ENCODE peak calls at places on chromosomes 13 and 19, in nine cellular contexts. O is left colon; H is stimulated activated CD4-positive, alpha-beta T cell treated with anti-CD3 and anti-CD28 coated beads, Interleukin-4, amount 100 ng/mL, for 48 hours; G is activated effector memory CD4-positive, alpha-beta T cell treated with Interleukin-2 at 50 U/mL for 16 hours; K is T-helper 9 cell; D is T-helper 17 cell; V is choroid plexus epithelial cell; C is RPMI7951; X is AG04449. Q is an unnamed sample.
A peak's percentile ranks its signal among the peaks of the same experiment; 100 is the strongest.

GRCh38 chr19:39401549-39402416 is 4.9 kb upstream of the ZFP36 start:
- DNase-seq in O (peak; percentile 91), H (peak; percentile 69), G (peak; percentile 82), K (peak; percentile 83), D (peak; percentile 74), V (peak; percentile 83), C (peak; percentile 30), X (no peak), Q (no peak)

GRCh38 chr13:45167611-45168554 is 33.0 kb downstream of the KCTD4 start:
- DNase-seq in O (peak; percentile 74), H (no peak), G (no peak), K (no peak), D (no peak), V (peak; percentile 16), C (peak; percentile 49), X (no peak), Q (no peak)

GRCh38 chr19:55519461-55520311 is 17.2 kb downstream of the SBK2 start:
- DNase-seq in O (no peak), H (no peak), G (no peak), K (no peak), D (no peak), V (peak; percentile 67), C (peak; percentile 63), X (peak; percentile 71), Q (no peak)

GRCh38 chr13:27076411-27076810 is 95.2 kb downstream of the USP12 start:
- DNase-seq in O (no peak), H (no peak), G (no peak), K (no peak), D (no peak), V (peak; percentile 58), C (no peak), X (no peak), Q (no peak)

GRCh38 chr13:113470073-113470472 is 16.8 kb upstream of the ADPRHL1 start:
- DNase-seq in O (no peak), H (no peak), G (no peak), K (no peak), D (no peak), V (no peak), C (no peak), X (no peak), Q (no peak)

GRCh38 chr19:12581100-12581499 is 29.5 kb downstream of the ZNF490 start:
- DNase-seq in O (no peak), H (no peak), G (no peak), K (no peak), D (no peak), V (no peak), C (no peak), X (no peak), Q (no peak)

GRCh38 chr13:84405286-84405685 is 523.0 kb upstream of the SLITRK1 start:
- DNase-seq in O (no peak), H (no peak), G (no peak), K (no peak), D (no peak), V (peak; percentile 56), C (peak; percentile 1), X (no peak), Q (no peak)

GRCh38 chr19:32519023-32519422 is 62.0 kb upstream of the PDCD5 start:
- DNase-seq in O (no peak), H (no peak), G (no peak), K (no peak), D (no peak), V (peak; percentile 41), C (peak; percentile 16), X (no peak), Q (no peak)

GRCh38 chr19:12985049-12985776 is 10.1 kb upstream of the NFIX start:
- DNase-seq in O (peak; percentile 94), H (no peak), G (no peak), K (no peak), D (no peak), V (peak; percentile 50), C (peak; percentile 88), X (no peak), Q (no peak)

GRCh38 chr19:51546107-51546649 is 14.7 kb upstream of the SIGLEC6 start:
- DNase-seq in O (no peak), H (no peak), G (no peak), K (no peak), D (no peak), V (no peak), C (no peak), X (no peak), Q (no peak)

GRCh38 chr19:15304140-15304705 is 28.1 kb downstream of the BRD4 start:
- DNase-seq in O (peak; percentile 50), H (no peak), G (no peak), K (no peak), D (no peak), V (no peak), C (no peak), X (no peak), Q (no peak)

GRCh38 chr13:24159921-24160324 is 597 bp upstream of the SPATA13 start:
- DNase-seq in O (no peak), H (no peak), G (no peak), K (no peak), D (no peak), V (no peak), C (no peak), X (no peak), Q (no peak)

GRCh38 chr19:20503536-20503935 is 62.0 kb downstream of the ZNF737 start:
- DNase-seq in O (no peak), H (no peak), G (no peak), K (no peak), D (no peak), V (peak; percentile 3), C (peak; percentile 86), X (peak; percentile 44), Q (no peak)

GRCh38 chr13:97974773-97975172 is 21.3 kb downstream of the IPO5 start:
- DNase-seq in O (no peak), H (no peak), G (no peak), K (no peak), D (no peak), V (peak; percentile 28), C (peak; percentile 1), X (no peak), Q (no peak)

GRCh38 chr13:77698211-77699058 is 948 bp downstream of the SLAIN1 start:
- DNase-seq in O (peak; percentile 23), H (peak; percentile 37), G (peak; percentile 37), K (peak; percentile 33), D (peak; percentile 29), V (no peak), C (peak; percentile 3), X (no peak), Q (peak; percentile 38)

GRCh38 chr13:31824705-31825512 is 85.6 kb downstream of the RXFP2 start:
- DNase-seq in O (no peak), H (no peak), G (no peak), K (no peak), D (no peak), V (peak; percentile 69), C (peak; percentile 53), X (no peak), Q (no peak)

GRCh38 chr19:4557186-4557970 is 2.1 kb downstream of the SEMA6B start:
- DNase-seq in O (no peak), H (no peak), G (no peak), K (no peak), D (no peak), V (no peak), C (no peak), X (no peak), Q (no peak)

GRCh38 chr13:73708393-73708985 is 425.7 kb downstream of the KLF12 start:
- DNase-seq in O (peak; percentile 52), H (peak; percentile 18), G (peak; percentile 8), K (peak; percentile 23), D (peak; percentile 23), V (peak; percentile 87), C (peak; percentile 53), X (no peak), Q (peak; percentile 16)

GRCh38 chr19:38736036-38736412 is 8.2 kb downstream of the CAPN12 start:
- DNase-seq in O (no peak), H (peak; percentile 56), G (peak; percentile 42), K (peak; percentile 61), D (peak; percentile 41), V (no peak), C (peak; percentile 44), X (no peak), Q (no peak)

GRCh38 chr13:113650275-113650674 is 7.7 kb downstream of the ATP4B start:
- DNase-seq in O (no peak), H (no peak), G (no peak), K (no peak), D (no peak), V (no peak), C (no peak), X (no peak), Q (no peak)

GRCh38 chr13:62357887-62358645 is 942.4 kb upstream of the PCDH20 start:
- DNase-seq in O (no peak), H (no peak), G (no peak), K (no peak), D (no peak), V (peak; percentile 83), C (peak; percentile 1), X (no peak), Q (no peak)

GRCh38 chr13:45807520-45808099 is 43.9 kb downstream of the SIAH3 start:
- DNase-seq in O (no peak), H (no peak), G (no peak), K (no peak), D (no peak), V (peak; percentile 66), C (peak; percentile 62), X (no peak), Q (peak; percentile 28)

GRCh38 chr19:29535432-29535831 is 9.6 kb downstream of the VSTM2B start:
- DNase-seq in O (no peak), H (no peak), G (no peak), K (no peak), D (no peak), V (no peak), C (no peak), X (no peak), Q (no peak)

GRCh38 chr19:16521715-16522289 is 20.4 kb downstream of the CHERP start:
- DNase-seq in O (no peak), H (no peak), G (no peak), K (no peak), D (no peak), V (no peak), C (no peak), X (no peak), Q (no peak)

Q was measured in GM12891.